ENCODE peak calls at places on chromosomes 6 and 20, in seven cellular contexts. Y is OCI-LY7, P is neuronal stem cell, A is H9, G is keratinocyte, Z is IMR-90, H is HCT116. T is an unnamed sample.

GRCh38 chr6:45830441-45831139 is 185.1 kb downstream of the CLIC5 start:
- DNase-seq in G (peak), A (no peak), P (no peak), H (no peak), Z (no peak), Y (peak), T (no peak)

GRCh38 chr20:16434087-16434664 is 139.1 kb downstream of the KIF16B start:
- DNase-seq in G (no peak), Y (peak), H (peak), A (peak), P (peak), Z (peak), T (peak)

GRCh38 chr6:142810952-142811514 is 133.9 kb downstream of the HIVEP2 start:
- DNase-seq in P (no peak), H (no peak), Y (no peak), G (no peak), A (no peak), Z (peak), T (no peak)

GRCh38 chr6:71082033-71082620 is 125.3 kb upstream of the B3GAT2 start:
- DNase-seq in A (no peak), G (no peak), Z (peak), P (no peak), Y (no peak), H (no peak), T (no peak)

GRCh38 chr6:17536586-17536985 is 63.5 kb upstream of the FAM8A1 start:
- DNase-seq in G (no peak), A (no peak), H (no peak), P (no peak), Y (no peak), Z (no peak), T (no peak)

GRCh38 chr6:35088281-35089215 is 52.6 kb downstream of the TCP11 start:
- DNase-seq in P (no peak), Z (no peak), G (no peak), Y (no peak), A (peak), H (no peak), T (no peak)

GRCh38 chr6:135667694-135668455 is 170.3 kb upstream of the AHI1 start:
- DNase-seq in H (no peak), G (no peak), A (peak), Y (no peak), P (no peak), Z (peak), T (peak)

GRCh38 chr20:17648306-17648646 is 33.8 kb downstream of the RRBP1 start:
- DNase-seq in Y (peak), A (no peak), Z (no peak), G (no peak), P (no peak), H (no peak), T (no peak)

GRCh38 chr6:35062676-35063574 is 78.2 kb downstream of the TCP11 start:
- DNase-seq in Y (no peak), H (no peak), G (no peak), Z (no peak), P (no peak), A (no peak), T (no peak)

GRCh38 chr6:24865161-24865560 is 66.4 kb upstream of the ARMH2 start:
- DNase-seq in G (no peak), P (no peak), Y (no peak), H (no peak), A (no peak), Z (no peak), T (no peak)

GRCh38 chr6:133301739-133302138 is 60.6 kb downstream of the EYA4 start:
- DNase-seq in Y (no peak), H (no peak), G (no peak), A (no peak), Z (no peak), P (no peak), T (no peak)

GRCh38 chr6:124795879-124796838 is 166.1 kb upstream of the RNF217 start:
- DNase-seq in Y (peak), P (peak), G (no peak), H (no peak), A (peak), Z (peak), T (peak)

GRCh38 chr6:159823953-159824352 is 23.9 kb downstream of the PNLDC1 start:
- DNase-seq in Y (no peak), H (no peak), A (no peak), P (no peak), Z (no peak), G (no peak), T (no peak)

GRCh38 chr20:58153121-58153520 is 75.3 kb downstream of the ANKRD60 start:
- DNase-seq in G (no peak), Z (no peak), Y (no peak), P (no peak), A (no peak), H (no peak), T (no peak)

GRCh38 chr6:42029062-42029685 is 21.1 kb upstream of the TAF8 start:
- DNase-seq in A (no peak), P (no peak), G (no peak), Z (no peak), H (no peak), Y (no peak), T (no peak)

GRCh38 chr6:42030585-42031506 is 19.5 kb upstream of the TAF8 start:
- DNase-seq in G (no peak), Z (no peak), P (no peak), A (no peak), Y (peak), H (no peak), T (no peak)

GRCh38 chr6:42029881-42030280 is 20.4 kb upstream of the TAF8 start:
- DNase-seq in G (no peak), H (no peak), Y (no peak), P (no peak), Z (no peak), A (no peak), T (no peak)

GRCh38 chr6:42028234-42029061 is 21.9 kb upstream of the TAF8 start:
- DNase-seq in P (no peak), A (no peak), H (no peak), Z (peak), Y (no peak), G (no peak), T (no peak)

DNA sequence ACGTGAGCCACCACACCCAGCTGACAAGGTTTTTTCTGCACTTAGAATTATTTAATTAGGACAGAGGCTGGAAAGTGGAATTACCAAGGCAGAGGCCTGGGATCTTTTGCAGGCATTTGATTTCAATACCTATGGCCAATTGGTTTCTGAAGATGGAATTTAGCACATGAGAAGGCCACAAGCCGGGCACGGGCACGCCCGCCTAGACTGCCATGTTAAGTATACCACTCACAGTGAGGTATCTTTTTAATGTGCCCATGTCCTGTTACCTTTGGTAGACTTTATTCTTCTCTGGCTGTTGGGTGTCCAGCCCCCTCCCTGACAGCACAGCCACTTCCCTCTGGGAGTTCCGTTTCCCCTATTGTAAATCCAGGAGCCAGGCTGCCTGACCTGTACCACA is 18.0 kb upstream of the TAF8 start:
- DNase-seq in H (no peak), P (no peak), Z (no peak), G (no peak), A (no peak), Y (no peak), T (no peak)
- H3K4me2 ChIP-seq in H (no peak), P (no peak), Z (no peak), G (no peak), A (no peak), Y (peak), T (no peak)

GRCh38 chr20:39800111-39800510 is 838.0 kb downstream of the DHX35 start:
- DNase-seq in Y (no peak), P (no peak), A (no peak), G (no peak), Z (peak), H (no peak), T (no peak)
- H3K4me2 ChIP-seq in Y (no peak), P (no peak), A (no peak), G (no peak), Z (no peak), H (no peak), T (no peak)

GRCh38 chr20:22775256-22775655 is 190.9 kb upstream of the FOXA2 start:
- DNase-seq in A (no peak), Y (no peak), Z (no peak), H (no peak), G (no peak), P (no peak), T (no peak)
- H3K4me2 ChIP-seq in A (no peak), Y (no peak), Z (peak), H (peak), G (peak), P (no peak), T (peak)

GRCh38 chr20:25127761-25128537 is 46.0 kb upstream of the VSX1 start:
- DNase-seq in G (no peak), Z (no peak), P (no peak), A (no peak), Y (no peak), H (no peak), T (no peak)
- H3K4me2 ChIP-seq in G (no peak), Z (no peak), P (no peak), A (no peak), Y (no peak), H (no peak), T (no peak)

DNA sequence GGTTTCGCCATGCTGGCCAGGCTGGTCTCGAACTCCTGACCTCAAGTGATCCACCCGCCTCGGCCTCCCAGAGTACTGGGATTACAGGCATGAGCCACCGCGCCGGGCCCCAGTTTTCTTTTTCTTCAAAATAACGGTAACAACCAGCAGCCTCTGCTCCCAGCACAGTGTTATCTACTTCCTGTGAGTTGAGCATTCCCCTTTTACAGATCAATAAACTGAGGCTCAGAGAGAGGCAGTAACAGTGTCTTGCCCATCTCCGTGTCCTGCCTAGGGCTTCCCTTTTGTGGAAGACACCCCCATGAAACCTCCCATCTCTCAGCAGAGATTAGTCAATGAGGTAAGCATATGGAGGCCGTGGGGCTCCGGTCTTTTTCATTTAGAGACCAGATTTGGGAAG is 29.6 kb downstream of the BPIFB1 start:
- DNase-seq in P (no peak), A (no peak), Z (no peak), H (no peak), Y (no peak), G (no peak), T (no peak)
- H3K4me2 ChIP-seq in P (no peak), A (no peak), Z (no peak), H (no peak), Y (no peak), G (no peak), T (no peak)

GRCh38 chr6:151075943-151076555 is 163.7 kb upstream of the AKAP12 start:
- DNase-seq in P (no peak), A (no peak), H (no peak), Y (no peak), G (no peak), Z (no peak), T (no peak)

GRCh38 chr6:151075527-151075926 is 164.2 kb upstream of the AKAP12 start:
- DNase-seq in Z (peak), G (no peak), A (no peak), H (no peak), P (no peak), Y (no peak), T (peak)

GRCh38 chr6:151078655-151079054 is 161.1 kb upstream of the AKAP12 start:
- DNase-seq in G (no peak), Y (no peak), Z (no peak), P (no peak), A (no peak), H (no peak), T (no peak)

GRCh38 chr6:151071295-151071694 is 168.5 kb upstream of the AKAP12 start:
- DNase-seq in A (no peak), Y (no peak), G (no peak), Z (peak), P (no peak), H (no peak), T (peak)

GRCh38 chr6:151075005-151075404 is 164.8 kb upstream of the AKAP12 start:
- DNase-seq in Z (no peak), A (no peak), G (no peak), Y (no peak), P (no peak), H (no peak), T (no peak)
- H3K4me2 ChIP-seq in Z (no peak), A (no peak), G (no peak), Y (no peak), P (no peak), H (no peak), T (peak)

GRCh38 chr6:33685411-33686224 is 25.9 kb downstream of the UQCC2 start:
- DNase-seq in A (no peak), Z (no peak), G (no peak), P (no peak), H (no peak), Y (no peak), T (no peak)

GRCh38 chr6:33684983-33685382 is 26.5 kb downstream of the UQCC2 start:
- DNase-seq in P (no peak), Z (no peak), H (no peak), G (no peak), A (no peak), Y (no peak), T (no peak)

GRCh38 chr6:33683051-33683571 is 28.4 kb downstream of the UQCC2 start:
- DNase-seq in H (no peak), G (no peak), Z (no peak), Y (no peak), P (no peak), A (no peak), T (no peak)

GRCh38 chr6:33683576-33684427 is 27.7 kb downstream of the UQCC2 start:
- DNase-seq in Z (no peak), Y (no peak), G (no peak), A (no peak), P (no peak), H (no peak), T (no peak)

DNA sequence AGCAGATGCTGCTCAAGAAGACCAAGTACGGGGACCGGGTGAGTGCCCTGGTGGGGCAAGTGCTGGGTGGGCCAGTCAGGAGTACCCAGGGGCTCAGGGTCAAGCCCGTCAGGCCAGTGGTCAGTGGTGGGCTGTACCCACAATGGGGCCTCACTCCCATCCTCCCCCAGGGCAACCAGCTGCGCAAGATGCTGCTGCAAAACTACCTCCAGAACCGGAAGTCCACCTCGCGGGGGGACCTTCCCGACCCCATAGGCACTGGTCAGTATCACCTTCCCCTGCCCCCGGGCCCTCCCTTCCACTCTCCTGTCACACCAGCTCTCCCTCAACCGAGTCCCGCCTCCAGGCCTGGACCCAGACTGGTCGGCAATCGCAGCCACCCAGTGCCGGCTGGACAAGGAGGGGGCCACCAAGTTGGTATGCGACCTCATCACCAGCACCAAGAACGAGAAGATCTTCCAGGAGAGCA is 27.0 kb downstream of the UQCC2 start:
- DNase-seq in Y (no peak), Z (no peak), A (no peak), H (no peak), G (no peak), P (no peak), T (no peak)
- H3K4me2 ChIP-seq in Y (no peak), Z (no peak), A (no peak), H (no peak), G (no peak), P (no peak), T (no peak)

T was measured in PC-3.